ENCODE peak calls at places on chromosomes 4 and X, in ten cellular contexts. V, H, Z, F, X, R, S, D, T and A are unnamed samples.

GRCh38 chr4:101356928-101357327 is 9.6 kb upstream of the PPP3CA start:
- DNase-seq in V (no peak), H (no peak), Z (peak), F (no peak), X (peak), R (peak), S (no peak), D (no peak), T (no peak), A (no peak)

GRCh38 chr4:76003015-76003414 is 4.3 kb downstream of the CXCL9 start:
- DNase-seq in V (no peak), H (peak), Z (no peak), F (no peak), X (no peak), R (no peak), S (no peak), D (no peak), T (no peak), A (no peak)

GRCh38 chr4:77697860-77698599 is 92.4 kb downstream of the CXCL13 start:
- DNase-seq in V (no peak), H (peak), Z (peak), F (no peak), X (peak), R (peak), S (no peak), D (no peak), T (peak), A (no peak)

GRCh38 chrX:152806035-152806434 is 24.5 kb downstream of the CETN2 start:
- DNase-seq in V (no peak), H (no peak), Z (no peak), F (no peak), X (no peak), R (no peak), S (no peak), D (no peak), T (no peak), A (no peak)

GRCh38 chr4:38531126-38531737 is 132.8 kb upstream of the KLF3 start:
- DNase-seq in V (no peak), H (no peak), Z (peak), F (no peak), X (no peak), R (no peak), S (no peak), D (no peak), T (peak), A (no peak)

GRCh38 chrX:4484266-4484665 is 770.8 kb upstream of the PRKX start:
- DNase-seq in V (no peak), H (no peak), Z (no peak), F (no peak), X (no peak), R (no peak), S (no peak), D (no peak), T (no peak), A (no peak)

GRCh38 chr4:126592088-126592487 is 1040.7 kb upstream of the INTU start:
- DNase-seq in V (no peak), H (no peak), Z (no peak), F (no peak), X (no peak), R (no peak), S (no peak), D (no peak), T (no peak), A (no peak)

GRCh38 chr4:140635606-140636005 is 66.8 kb upstream of the UCP1 start:
- DNase-seq in V (peak), H (peak), Z (peak), F (no peak), X (peak), R (peak), S (no peak), D (peak), T (peak), A (no peak)

GRCh38 chr4:1258457-1258856 is 9.5 kb upstream of the CTBP1 start:
- DNase-seq in V (no peak), H (no peak), Z (no peak), F (no peak), X (no peak), R (no peak), S (no peak), D (no peak), T (no peak), A (no peak)
- TF ChIP-seq CTCF in V (no peak), H (no peak), Z (no peak), F (peak), X (peak), R (no peak), S (no peak), D (no peak), T (peak), A (peak)

DNA sequence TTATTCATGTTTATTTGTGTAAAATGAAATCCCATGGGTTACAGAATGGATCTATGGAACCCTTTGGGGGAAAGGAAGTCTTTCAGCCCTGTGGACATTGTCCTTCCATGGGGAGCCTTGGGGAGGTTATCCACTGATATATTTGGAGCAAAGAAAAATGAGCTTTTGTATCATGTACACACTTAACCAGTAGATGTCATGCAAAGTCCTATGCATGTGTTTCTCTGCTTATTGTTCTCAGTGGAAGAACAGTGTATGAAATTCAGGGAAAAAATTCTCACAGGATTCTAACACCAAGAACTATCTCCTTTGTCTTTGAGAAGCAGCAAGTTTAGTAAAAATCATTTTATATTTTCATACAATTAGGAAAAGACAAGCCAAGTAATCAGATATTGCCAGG is 105.3 kb downstream of the DTHD1 start:
- DNase-seq in V (no peak), H (no peak), Z (no peak), F (no peak), X (no peak), R (no peak), S (no peak), D (no peak), T (no peak), A (no peak)
- TF ChIP-seq CTCF in V (no peak), H (no peak), Z (no peak), F (no peak), X (no peak), R (no peak), S (no peak), D (no peak), T (no peak), A (no peak)

DNA sequence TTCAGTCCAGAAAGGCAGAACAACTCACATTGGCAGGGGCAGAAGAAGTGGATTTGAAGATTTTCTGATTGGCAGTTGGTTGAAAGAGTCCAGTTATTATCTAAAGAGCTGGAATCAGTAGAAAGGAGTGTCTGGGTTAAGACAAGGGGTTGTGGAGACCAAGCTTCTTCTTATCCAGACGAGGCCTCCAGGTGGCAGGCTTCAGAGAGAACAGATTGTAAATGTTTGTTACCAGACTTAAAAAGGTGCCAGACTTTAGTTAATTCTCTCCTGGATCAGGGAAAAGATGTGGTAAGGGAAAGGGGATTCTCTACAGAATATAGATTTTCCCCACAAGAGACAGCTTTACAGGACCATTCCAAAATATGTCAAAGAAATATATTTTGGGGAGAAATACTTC is 36.7 kb upstream of the TLR3 start:
- DNase-seq in V (no peak), H (no peak), Z (no peak), F (no peak), X (no peak), R (no peak), S (no peak), D (no peak), T (no peak), A (no peak)
- TF ChIP-seq CTCF in V (no peak), H (no peak), Z (peak), F (peak), X (peak), R (no peak), S (no peak), D (no peak), T (no peak), A (no peak)

GRCh38 chr4:4271912-4272311 is 18.0 kb downstream of the LYAR start:
- DNase-seq in V (no peak), H (no peak), Z (no peak), F (no peak), X (no peak), R (no peak), S (no peak), D (no peak), T (no peak), A (no peak)
- TF ChIP-seq CTCF in V (no peak), H (no peak), Z (no peak), F (no peak), X (peak), R (no peak), S (no peak), D (no peak), T (no peak), A (no peak)

GRCh38 chrX:68487924-68488323 is 10.9 kb upstream of the YIPF6 start:
- DNase-seq in V (no peak), H (no peak), Z (no peak), F (no peak), X (no peak), R (no peak), S (no peak), D (no peak), T (no peak), A (no peak)

GRCh38 chrX:68492583-68492982 is 6.3 kb upstream of the YIPF6 start:
- DNase-seq in V (no peak), H (no peak), Z (no peak), F (no peak), X (no peak), R (no peak), S (no peak), D (no peak), T (no peak), A (no peak)

GRCh38 chrX:68488657-68489056 is 10.2 kb upstream of the YIPF6 start:
- DNase-seq in V (no peak), H (no peak), Z (no peak), F (no peak), X (no peak), R (peak), S (no peak), D (no peak), T (no peak), A (no peak)

GRCh38 chrX:68487254-68487653 is 11.6 kb upstream of the YIPF6 start:
- DNase-seq in V (no peak), H (no peak), Z (no peak), F (no peak), X (no peak), R (no peak), S (no peak), D (no peak), T (no peak), A (no peak)

GRCh38 chrX:68490644-68491043 is 8.2 kb upstream of the YIPF6 start:
- DNase-seq in V (no peak), H (no peak), Z (peak), F (no peak), X (peak), R (peak), S (no peak), D (no peak), T (no peak), A (no peak)
- TF ChIP-seq CTCF in V (no peak), H (peak), Z (peak), F (peak), X (peak), R (peak), S (no peak), D (no peak), T (peak), A (peak)

DNA sequence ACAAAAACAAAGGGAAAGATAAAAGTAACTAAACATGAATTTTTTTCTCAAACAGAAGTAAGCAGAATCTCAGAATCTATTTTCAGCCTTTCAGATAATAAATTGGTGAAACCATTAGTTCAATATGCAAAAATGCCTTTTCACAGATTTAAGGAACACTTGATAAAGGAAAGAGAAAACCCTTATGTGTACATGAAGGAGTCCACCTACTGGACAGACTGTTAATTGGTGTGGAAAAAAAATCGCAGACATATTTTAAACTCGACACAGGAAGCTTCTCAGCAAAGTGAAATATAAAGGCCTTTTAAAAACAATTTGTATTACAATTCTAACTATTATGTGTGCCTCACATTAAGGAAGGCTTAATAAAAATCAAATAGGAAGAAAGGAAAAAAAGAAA is 22.3 kb downstream of the COX7B2 start:
- DNase-seq in V (no peak), H (no peak), Z (peak), F (no peak), X (no peak), R (no peak), S (no peak), D (no peak), T (no peak), A (no peak)
- TF ChIP-seq CTCF in V (no peak), H (no peak), Z (peak), F (peak), X (peak), R (peak), S (no peak), D (no peak), T (peak), A (peak)

DNA sequence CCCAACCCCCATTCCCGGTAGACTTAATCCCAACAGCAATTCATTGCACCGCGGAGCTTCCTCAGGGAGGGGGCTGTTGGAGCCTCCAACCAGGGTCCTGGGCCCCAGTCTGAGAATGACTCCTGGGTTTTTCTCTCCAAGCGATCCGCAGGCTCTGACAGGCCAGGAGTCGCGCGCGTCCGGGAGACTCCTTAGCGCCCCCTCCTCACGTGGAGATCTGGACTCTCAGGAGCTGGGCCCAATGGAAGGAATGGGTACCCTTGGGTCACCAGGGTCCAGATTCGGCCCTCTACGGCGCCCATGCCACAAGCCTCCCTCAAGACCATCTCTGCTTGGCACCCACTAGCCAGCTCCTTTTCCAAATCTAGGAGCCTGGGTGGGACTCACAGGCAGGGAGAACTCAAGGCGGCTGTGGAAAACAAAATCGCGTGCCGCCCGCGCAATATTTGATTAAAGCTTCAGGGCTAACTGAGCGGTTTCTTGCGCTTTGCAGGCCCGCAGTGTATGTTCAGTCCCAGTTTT is 7.1 kb downstream of the HAND2 start:
- DNase-seq in V (peak), H (no peak), Z (no peak), F (no peak), X (no peak), R (no peak), S (no peak), D (no peak), T (peak), A (no peak)
- TF ChIP-seq CTCF in V (peak), H (no peak), Z (no peak), F (no peak), X (no peak), R (no peak), S (no peak), D (no peak), T (no peak), A (no peak)

GRCh38 chr4:182835006-182835740 is 82.0 kb downstream of the DCTD start:
- DNase-seq in V (no peak), H (no peak), Z (peak), F (no peak), X (no peak), R (no peak), S (no peak), D (no peak), T (no peak), A (no peak)
- TF ChIP-seq CTCF in V (no peak), H (no peak), Z (no peak), F (no peak), X (peak), R (no peak), S (no peak), D (no peak), T (no peak), A (no peak)

GRCh38 chrX:21725916-21726315 is 32.0 kb downstream of the SMPX start:
- DNase-seq in V (no peak), H (peak), Z (no peak), F (no peak), X (no peak), R (no peak), S (no peak), D (no peak), T (no peak), A (no peak)

GRCh38 chrX:21723814-21724213 is 34.1 kb downstream of the SMPX start:
- DNase-seq in V (no peak), H (no peak), Z (no peak), F (no peak), X (no peak), R (no peak), S (no peak), D (no peak), T (no peak), A (no peak)

GRCh38 chrX:21721175-21721574 is 36.7 kb downstream of the SMPX start:
- DNase-seq in V (no peak), H (no peak), Z (no peak), F (no peak), X (no peak), R (no peak), S (no peak), D (no peak), T (no peak), A (no peak)

GRCh38 chrX:21725498-21725897 is 32.4 kb downstream of the SMPX start:
- DNase-seq in V (no peak), H (no peak), Z (no peak), F (no peak), X (peak), R (no peak), S (no peak), D (no peak), T (no peak), A (no peak)

DNA sequence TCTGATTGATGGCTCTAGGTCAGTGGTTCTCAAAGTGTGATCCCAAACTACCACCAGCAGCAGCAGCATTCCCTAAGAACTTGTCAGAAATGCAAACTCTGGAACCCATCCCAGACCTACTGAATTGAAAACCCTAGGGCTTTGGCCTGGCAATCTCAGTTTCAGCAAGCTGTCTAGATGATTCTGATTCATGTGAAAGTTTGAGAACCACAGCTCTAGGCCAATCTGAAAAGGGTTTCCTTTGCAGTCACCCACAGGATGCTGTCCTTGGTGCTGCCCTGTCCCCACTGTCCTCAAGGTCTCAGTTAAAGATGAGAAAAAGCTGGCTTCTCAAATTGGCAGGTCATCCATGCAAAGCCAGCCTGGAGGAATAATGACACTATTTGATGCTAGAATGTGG is 34.8 kb downstream of the SMPX start:
- DNase-seq in V (no peak), H (no peak), Z (no peak), F (no peak), X (no peak), R (no peak), S (no peak), D (no peak), T (peak), A (no peak)
- TF ChIP-seq CTCF in V (no peak), H (no peak), Z (no peak), F (no peak), X (no peak), R (no peak), S (no peak), D (no peak), T (no peak), A (no peak)